ENCODE peak calls at places on chromosomes 5 and 9, in ten cellular contexts. One of them, this sample, is unnamed.

GRCh38 chr5:154202379-154203260 is 12.1 kb downstream of the GALNT10 start:
- DNase-seq in heart right ventricle: no peak
- DNase-seq in colonic mucosa: no peak
- DNase-seq in fibroblast of lung: no peak
- DNase-seq in fibroblast of pulmonary artery: no peak
- DNase-seq in mucosa of descending colon: peak
- DNase-seq in breast epithelium: no peak
- DNase-seq in left ventricle myocardium inferior: no peak
- DNase-seq in PC-9: peak
- DNase-seq in kidney epithelial cell: no peak
- DNase-seq in this sample: no peak

GRCh38 chr5:127143722-127144121 is 70.4 kb upstream of the C5orf63 start:
- DNase-seq in heart right ventricle: no peak
- DNase-seq in colonic mucosa: no peak
- DNase-seq in fibroblast of lung: no peak
- DNase-seq in fibroblast of pulmonary artery: no peak
- DNase-seq in mucosa of descending colon: no peak
- DNase-seq in breast epithelium: no peak
- DNase-seq in left ventricle myocardium inferior: no peak
- DNase-seq in PC-9: no peak
- DNase-seq in kidney epithelial cell: no peak
- DNase-seq in this sample: no peak

GRCh38 chr5:96125335-96125891 is 163.8 kb upstream of the ELL2 start:
- DNase-seq in heart right ventricle: peak
- DNase-seq in colonic mucosa: no peak
- DNase-seq in fibroblast of lung: peak
- DNase-seq in fibroblast of pulmonary artery: peak
- DNase-seq in mucosa of descending colon: no peak
- DNase-seq in breast epithelium: no peak
- DNase-seq in left ventricle myocardium inferior: no peak
- DNase-seq in PC-9: no peak
- DNase-seq in kidney epithelial cell: no peak
- DNase-seq in this sample: no peak

GRCh38 chr9:136196465-136197371 is 8.2 kb downstream of the LHX3 start:
- DNase-seq in heart right ventricle: no peak
- DNase-seq in colonic mucosa: no peak
- DNase-seq in fibroblast of lung: no peak
- DNase-seq in fibroblast of pulmonary artery: no peak
- DNase-seq in mucosa of descending colon: no peak
- DNase-seq in breast epithelium: no peak
- DNase-seq in left ventricle myocardium inferior: no peak
- DNase-seq in PC-9: peak
- DNase-seq in kidney epithelial cell: no peak
- DNase-seq in this sample: no peak

GRCh38 chr9:129557192-129558036 is 63.5 kb downstream of the C9orf50 start:
- DNase-seq in heart right ventricle: no peak
- DNase-seq in colonic mucosa: no peak
- DNase-seq in fibroblast of lung: peak
- DNase-seq in fibroblast of pulmonary artery: no peak
- DNase-seq in mucosa of descending colon: no peak
- DNase-seq in breast epithelium: no peak
- DNase-seq in left ventricle myocardium inferior: no peak
- DNase-seq in PC-9: peak
- DNase-seq in kidney epithelial cell: no peak
- DNase-seq in this sample: peak

GRCh38 chr9:128702949-128703615 is 779 bp downstream of the PKN3 start:
- DNase-seq in heart right ventricle: peak
- DNase-seq in colonic mucosa: no peak
- DNase-seq in fibroblast of lung: no peak
- DNase-seq in fibroblast of pulmonary artery: no peak
- DNase-seq in mucosa of descending colon: peak
- DNase-seq in breast epithelium: no peak
- DNase-seq in left ventricle myocardium inferior: peak
- DNase-seq in PC-9: peak
- DNase-seq in kidney epithelial cell: no peak
- DNase-seq in this sample: no peak

GRCh38 chr5:158023266-158023665 is 164.3 kb upstream of the CLINT1 start:
- DNase-seq in heart right ventricle: no peak
- DNase-seq in colonic mucosa: peak
- DNase-seq in fibroblast of lung: peak
- DNase-seq in fibroblast of pulmonary artery: no peak
- DNase-seq in mucosa of descending colon: peak
- DNase-seq in breast epithelium: no peak
- DNase-seq in left ventricle myocardium inferior: no peak
- DNase-seq in PC-9: no peak
- DNase-seq in kidney epithelial cell: no peak
- DNase-seq in this sample: no peak

GRCh38 chr9:109229682-109230081 is 62.6 kb upstream of the FRRS1L start:
- DNase-seq in heart right ventricle: no peak
- DNase-seq in colonic mucosa: no peak
- DNase-seq in fibroblast of lung: no peak
- DNase-seq in fibroblast of pulmonary artery: no peak
- DNase-seq in mucosa of descending colon: no peak
- DNase-seq in breast epithelium: no peak
- DNase-seq in left ventricle myocardium inferior: no peak
- DNase-seq in PC-9: no peak
- DNase-seq in kidney epithelial cell: no peak
- DNase-seq in this sample: no peak

GRCh38 chr5:136058031-136058971 is 29.5 kb downstream of the TGFBI start:
- DNase-seq in heart right ventricle: peak
- DNase-seq in colonic mucosa: peak
- DNase-seq in fibroblast of lung: peak
- DNase-seq in fibroblast of pulmonary artery: peak
- DNase-seq in mucosa of descending colon: no peak
- DNase-seq in breast epithelium: no peak
- DNase-seq in left ventricle myocardium inferior: peak
- DNase-seq in PC-9: peak
- DNase-seq in kidney epithelial cell: peak
- DNase-seq in this sample: no peak

GRCh38 chr5:167653645-167654106 is 637.8 kb upstream of the WWC1 start:
- DNase-seq in heart right ventricle: no peak
- DNase-seq in colonic mucosa: no peak
- DNase-seq in fibroblast of lung: peak
- DNase-seq in fibroblast of pulmonary artery: peak
- DNase-seq in mucosa of descending colon: no peak
- DNase-seq in breast epithelium: no peak
- DNase-seq in left ventricle myocardium inferior: no peak
- DNase-seq in PC-9: peak
- DNase-seq in kidney epithelial cell: no peak
- DNase-seq in this sample: no peak

GRCh38 chr5:100584069-100584468 is 48.9 kb downstream of the FAM174A start:
- DNase-seq in heart right ventricle: no peak
- DNase-seq in colonic mucosa: no peak
- DNase-seq in fibroblast of lung: no peak
- DNase-seq in fibroblast of pulmonary artery: no peak
- DNase-seq in mucosa of descending colon: no peak
- DNase-seq in breast epithelium: no peak
- DNase-seq in left ventricle myocardium inferior: no peak
- DNase-seq in PC-9: no peak
- DNase-seq in kidney epithelial cell: no peak
- DNase-seq in this sample: no peak

DNA sequence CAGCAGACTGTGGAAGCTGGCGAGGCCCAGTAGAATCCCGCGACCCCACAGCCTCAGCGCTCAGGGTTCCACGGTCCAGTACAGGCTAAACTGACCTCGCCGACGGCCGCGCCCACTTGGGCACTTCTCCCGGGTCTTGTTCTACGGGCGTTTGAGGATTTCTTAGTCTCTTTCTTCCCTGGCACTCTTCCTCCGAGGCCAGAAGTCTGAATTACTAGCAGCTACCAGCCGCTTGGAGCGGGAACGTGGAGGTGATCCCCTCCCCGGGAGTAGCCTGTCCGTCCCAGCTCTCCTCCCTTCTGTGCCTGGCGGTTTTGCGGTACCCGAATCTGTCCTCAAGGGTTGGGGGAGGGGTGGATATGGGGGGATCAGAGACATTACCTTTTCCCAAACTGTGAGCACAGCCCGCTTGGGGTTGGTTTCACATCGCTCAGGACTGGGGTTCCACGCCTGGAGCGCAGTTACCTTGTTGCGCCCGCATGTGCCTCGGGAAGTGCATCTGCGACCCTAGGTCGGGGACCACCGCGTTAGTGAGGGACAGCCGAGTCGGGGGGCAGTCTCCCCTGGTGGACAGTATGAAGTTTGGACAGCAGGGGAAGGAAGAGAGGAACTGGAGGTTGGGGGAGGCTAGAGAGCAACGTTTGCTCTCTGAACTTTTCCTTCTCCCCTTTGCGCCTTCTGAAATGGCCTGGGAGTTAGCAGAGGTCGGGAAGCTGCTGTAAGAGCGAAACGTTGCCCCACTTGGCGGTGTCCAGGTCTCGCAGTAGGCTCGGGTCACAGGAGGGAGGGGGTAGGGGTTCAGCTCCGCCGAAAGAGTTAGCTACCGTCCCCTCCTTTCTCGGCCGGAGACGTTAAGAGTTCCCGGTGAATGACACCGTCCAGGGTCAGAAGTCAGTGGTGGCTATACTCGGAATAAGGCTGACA is 190.8 kb downstream of the MEF2C start:
- DNase-seq in heart right ventricle: no peak
- DNase-seq in colonic mucosa: no peak
- DNase-seq in fibroblast of lung: peak
- DNase-seq in fibroblast of pulmonary artery: no peak
- DNase-seq in mucosa of descending colon: no peak
- DNase-seq in breast epithelium: no peak
- DNase-seq in left ventricle myocardium inferior: no peak
- DNase-seq in PC-9: no peak
- DNase-seq in kidney epithelial cell: no peak
- DNase-seq in this sample: no peak
- H3K4me3 ChIP-seq in heart right ventricle: no peak
- H3K4me3 ChIP-seq in colonic mucosa: no peak
- H3K4me3 ChIP-seq in fibroblast of lung: no peak
- H3K4me3 ChIP-seq in fibroblast of pulmonary artery: no peak
- H3K4me3 ChIP-seq in mucosa of descending colon: no peak
- H3K4me3 ChIP-seq in breast epithelium: no peak
- H3K4me3 ChIP-seq in left ventricle myocardium inferior: peak
- H3K4me3 ChIP-seq in PC-9: peak
- H3K4me3 ChIP-seq in kidney epithelial cell: no peak
- H3K4me3 ChIP-seq in this sample: no peak

GRCh38 chr9:18017136-18017535 is 438.3 kb downstream of the SH3GL2 start:
- DNase-seq in heart right ventricle: no peak
- DNase-seq in colonic mucosa: no peak
- DNase-seq in fibroblast of lung: no peak
- DNase-seq in fibroblast of pulmonary artery: no peak
- DNase-seq in mucosa of descending colon: no peak
- DNase-seq in breast epithelium: no peak
- DNase-seq in left ventricle myocardium inferior: no peak
- DNase-seq in PC-9: no peak
- DNase-seq in kidney epithelial cell: no peak
- DNase-seq in this sample: no peak
- TF ChIP-seq CTCF in heart right ventricle: no peak
- TF ChIP-seq CTCF in colonic mucosa: no peak
- TF ChIP-seq CTCF in fibroblast of lung: no peak
- TF ChIP-seq CTCF in fibroblast of pulmonary artery: no peak
- TF ChIP-seq CTCF in mucosa of descending colon: no peak
- TF ChIP-seq CTCF in breast epithelium: no peak
- TF ChIP-seq CTCF in left ventricle myocardium inferior: no peak
- TF ChIP-seq CTCF in PC-9: no peak
- TF ChIP-seq CTCF in kidney epithelial cell: peak
- TF ChIP-seq CTCF in this sample: no peak

DNA sequence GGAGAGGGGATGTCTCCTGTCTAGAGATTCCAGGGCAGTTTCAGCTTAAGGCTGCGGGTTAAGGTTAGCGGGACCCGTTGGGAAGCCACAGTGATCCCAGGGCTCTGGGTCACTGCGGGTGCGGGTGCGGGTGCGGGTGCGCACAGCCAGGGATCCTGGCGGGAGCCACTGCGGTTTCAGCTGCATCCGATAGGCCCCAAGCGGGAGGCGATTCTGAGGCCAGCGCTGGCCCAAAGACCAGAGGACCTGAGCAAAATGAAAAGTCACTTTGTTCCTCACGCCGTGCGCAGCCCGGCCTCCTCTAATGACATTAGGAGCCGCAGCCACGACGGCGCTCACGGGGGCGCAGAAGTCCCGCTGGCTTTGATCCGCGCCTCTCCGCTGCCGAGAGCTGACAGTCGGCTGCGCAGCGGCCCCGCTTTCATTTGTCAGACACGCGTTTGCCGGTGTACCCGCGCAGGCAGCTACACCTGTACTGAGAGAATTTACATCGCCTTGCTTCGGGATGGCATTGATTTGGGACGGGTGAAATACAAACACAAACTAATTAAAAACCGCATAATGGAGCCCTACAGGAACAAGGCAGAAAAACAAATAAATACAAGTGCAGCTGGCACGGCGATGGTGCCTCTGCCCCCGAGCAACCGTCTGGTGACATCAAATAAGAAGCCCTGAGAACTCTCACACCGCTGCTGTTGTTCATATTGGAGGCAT is 5.2 kb upstream of the IRX1 start:
- DNase-seq in heart right ventricle: no peak
- DNase-seq in colonic mucosa: no peak
- DNase-seq in fibroblast of lung: no peak
- DNase-seq in fibroblast of pulmonary artery: no peak
- DNase-seq in mucosa of descending colon: no peak
- DNase-seq in breast epithelium: no peak
- DNase-seq in left ventricle myocardium inferior: no peak
- DNase-seq in PC-9: no peak
- DNase-seq in kidney epithelial cell: no peak
- DNase-seq in this sample: no peak
- H3K4me3 ChIP-seq in heart right ventricle: no peak
- H3K4me3 ChIP-seq in colonic mucosa: no peak
- H3K4me3 ChIP-seq in fibroblast of lung: no peak
- H3K4me3 ChIP-seq in fibroblast of pulmonary artery: no peak
- H3K4me3 ChIP-seq in mucosa of descending colon: no peak
- H3K4me3 ChIP-seq in breast epithelium: peak
- H3K4me3 ChIP-seq in left ventricle myocardium inferior: peak
- H3K4me3 ChIP-seq in PC-9: no peak
- H3K4me3 ChIP-seq in kidney epithelial cell: no peak
- H3K4me3 ChIP-seq in this sample: no peak

GRCh38 chr5:91639744-91640143 is 256.6 kb upstream of the ARRDC3 start:
- DNase-seq in heart right ventricle: no peak
- DNase-seq in colonic mucosa: no peak
- DNase-seq in fibroblast of lung: no peak
- DNase-seq in fibroblast of pulmonary artery: no peak
- DNase-seq in mucosa of descending colon: no peak
- DNase-seq in breast epithelium: no peak
- DNase-seq in left ventricle myocardium inferior: no peak
- DNase-seq in PC-9: no peak
- DNase-seq in kidney epithelial cell: no peak
- DNase-seq in this sample: no peak

GRCh38 chr5:91632871-91633270 is 249.8 kb upstream of the ARRDC3 start:
- DNase-seq in heart right ventricle: no peak
- DNase-seq in colonic mucosa: no peak
- DNase-seq in fibroblast of lung: no peak
- DNase-seq in fibroblast of pulmonary artery: no peak
- DNase-seq in mucosa of descending colon: no peak
- DNase-seq in breast epithelium: no peak
- DNase-seq in left ventricle myocardium inferior: no peak
- DNase-seq in PC-9: no peak
- DNase-seq in kidney epithelial cell: no peak
- DNase-seq in this sample: no peak

GRCh38 chr5:91638010-91638409 is 254.9 kb upstream of the ARRDC3 start:
- DNase-seq in heart right ventricle: no peak
- DNase-seq in colonic mucosa: no peak
- DNase-seq in fibroblast of lung: no peak
- DNase-seq in fibroblast of pulmonary artery: no peak
- DNase-seq in mucosa of descending colon: no peak
- DNase-seq in breast epithelium: no peak
- DNase-seq in left ventricle myocardium inferior: no peak
- DNase-seq in PC-9: no peak
- DNase-seq in kidney epithelial cell: no peak
- DNase-seq in this sample: no peak

GRCh38 chr5:91635950-91636349 is 252.8 kb upstream of the ARRDC3 start:
- DNase-seq in heart right ventricle: no peak
- DNase-seq in colonic mucosa: no peak
- DNase-seq in fibroblast of lung: no peak
- DNase-seq in fibroblast of pulmonary artery: no peak
- DNase-seq in mucosa of descending colon: no peak
- DNase-seq in breast epithelium: no peak
- DNase-seq in left ventricle myocardium inferior: no peak
- DNase-seq in PC-9: no peak
- DNase-seq in kidney epithelial cell: no peak
- DNase-seq in this sample: no peak

GRCh38 chr5:91636351-91636750 is 253.2 kb upstream of the ARRDC3 start:
- DNase-seq in heart right ventricle: no peak
- DNase-seq in colonic mucosa: no peak
- DNase-seq in fibroblast of lung: no peak
- DNase-seq in fibroblast of pulmonary artery: no peak
- DNase-seq in mucosa of descending colon: no peak
- DNase-seq in breast epithelium: no peak
- DNase-seq in left ventricle myocardium inferior: no peak
- DNase-seq in PC-9: no peak
- DNase-seq in kidney epithelial cell: no peak
- DNase-seq in this sample: no peak
- TF ChIP-seq CTCF in heart right ventricle: no peak
- TF ChIP-seq CTCF in colonic mucosa: no peak
- TF ChIP-seq CTCF in fibroblast of lung: no peak
- TF ChIP-seq CTCF in fibroblast of pulmonary artery: no peak
- TF ChIP-seq CTCF in mucosa of descending colon: no peak
- TF ChIP-seq CTCF in breast epithelium: no peak
- TF ChIP-seq CTCF in left ventricle myocardium inferior: no peak
- TF ChIP-seq CTCF in PC-9: no peak
- TF ChIP-seq CTCF in kidney epithelial cell: no peak
- TF ChIP-seq CTCF in this sample: no peak